ENCODE peak calls at places on chromosomes 16 and 17, in four cellular contexts. F, M, B and X are unnamed samples.

GRCh38 chr17:39547713-39548478 is 59.8 kb downstream of the NEUROD2 start:
- DNase-seq in M (peak; percentile 76), F (peak; percentile 72), B (peak; percentile 56), X (peak; percentile 72)

GRCh38 chr17:2123467-2124251 is 68.8 kb downstream of the HIC1 start:
- DNase-seq in B (no peak), F (no peak), M (no peak), X (peak; percentile 33)

GRCh38 chr17:8398980-8399379 is 1.4 kb upstream of the RNF222 start:
- DNase-seq in B (no peak), M (no peak), F (no peak), X (no peak)

GRCh38 chr16:48347980-48348379 is 37.2 kb downstream of the SIAH1 start:
- DNase-seq in B (no peak), F (no peak), M (no peak), X (no peak)

GRCh38 chr17:64741924-64742670 is 80.0 kb upstream of the SMURF2 start:
- DNase-seq in M (no peak), F (peak; percentile 87), B (no peak), X (peak; percentile 29)

GRCh38 chr16:9139965-9140364 is 48.5 kb downstream of the HAPSTR1 start:
- DNase-seq in M (no peak), F (no peak), B (no peak), X (peak; percentile 36)

GRCh38 chr17:44061446-44061845 is 5.0 kb downstream of the LSM12 start:
- DNase-seq in M (no peak), B (no peak), F (no peak), X (no peak)

GRCh38 chr17:65190467-65191095 is 53.4 kb downstream of the RGS9 start:
- DNase-seq in B (no peak), F (no peak), M (no peak), X (no peak)

GRCh38 chr16:87165885-87166284 is 151.3 kb downstream of the C16orf95 start:
- DNase-seq in M (no peak), F (no peak), B (no peak), X (no peak)

GRCh38 chr17:75326587-75326955 is 37.3 kb upstream of the SLC25A19 start:
- DNase-seq in B (no peak), F (no peak), M (no peak), X (no peak)

GRCh38 chr16:88634141-88634993 is 4.0 kb upstream of the IL17C start:
- DNase-seq in B (no peak), F (no peak), M (peak; percentile 53), X (peak; percentile 57)

GRCh38 chr16:14420721-14421488 is 209.2 kb downstream of the PARN start:
- DNase-seq in F (no peak), M (no peak), B (no peak), X (no peak)

GRCh38 chr17:39705786-39706348 is 6.0 kb downstream of the ERBB2 start:
- DNase-seq in B (peak; percentile 87), F (no peak), M (peak; percentile 87), X (peak; percentile 92)

GRCh38 chr16:15967223-15967546 is 17.8 kb downstream of the ABCC1 start:
- DNase-seq in B (no peak), M (no peak), F (no peak), X (no peak)

GRCh38 chr16:15601212-15601879 is 41.6 kb downstream of the MARF1 start:
- DNase-seq in B (no peak), M (no peak), F (peak; percentile 43), X (peak; percentile 48)

GRCh38 chr17:33292184-33292980 is 713 bp downstream of the ASIC2 start:
- DNase-seq in F (no peak), B (no peak), M (no peak), X (no peak)

GRCh38 chr17:7307686-7308624 is 527 bp downstream of the EIF5A start:
- DNase-seq in F (no peak), M (peak; percentile 51), B (no peak), X (peak; percentile 38)

GRCh38 chr17:44581868-44582267 is 24.6 kb downstream of the FZD2 start:
- DNase-seq in B (no peak), M (no peak), F (no peak), X (no peak)

GRCh38 chr17:68533887-68534700 is 21.9 kb downstream of the PRKAR1A start:
- DNase-seq in M (no peak), F (no peak), B (no peak), X (no peak)

GRCh38 chr17:73697872-73698271 is 53.6 kb upstream of the SDK2 start:
- DNase-seq in M (no peak), F (no peak), B (no peak), X (no peak)

GRCh38 chr17:82864721-82865240 is 25.0 kb upstream of the ZNF750 start:
- DNase-seq in M (no peak), B (no peak), F (no peak), X (peak; percentile 48)

GRCh38 chr17:17093764-17094163 is 51.5 kb downstream of the MPRIP start:
- DNase-seq in F (no peak), B (no peak), M (no peak), X (no peak)

GRCh38 chr17:3660311-3660891 is 8.0 kb downstream of the TAX1BP3 start:
- DNase-seq in M (peak; percentile 69), B (peak; percentile 47), F (no peak), X (no peak)

GRCh38 chr16:67016143-67016542 is 12.8 kb upstream of the CBFB start:
- DNase-seq in M (no peak), B (no peak), F (peak; percentile 46), X (no peak)
- TF ChIP-seq POLR2AphosphoS5 in M (no peak), B (no peak), F (no peak), X (no peak)

GRCh38 chr17:53630638-53631037 is 192.1 kb upstream of the KIF2B start:
- DNase-seq in B (no peak), F (no peak), M (no peak), X (no peak)
- TF ChIP-seq CTCF in B (no peak), F (no peak), M (no peak), X (no peak)

GRCh38 chr17:80872999-80873951 is 118.4 kb upstream of the CHMP6 start:
- DNase-seq in F (peak; percentile 6), M (no peak), B (no peak), X (peak; percentile 39)

GRCh38 chr17:80869476-80869875 is 122.2 kb upstream of the CHMP6 start:
- DNase-seq in B (no peak), M (no peak), F (peak; percentile 8), X (no peak)

GRCh38 chr17:80872011-80872929 is 119.4 kb upstream of the CHMP6 start:
- DNase-seq in M (no peak), B (no peak), F (peak; percentile 50), X (no peak)

GRCh38 chr17:80870401-80870800 is 121.2 kb upstream of the CHMP6 start:
- DNase-seq in F (peak; percentile 24), B (no peak), M (no peak), X (no peak)

GRCh38 chr17:80871341-80871740 is 120.3 kb upstream of the CHMP6 start:
- DNase-seq in F (peak; percentile 57), M (no peak), B (no peak), X (no peak)
- H3K4me3 ChIP-seq in F (no peak overlapping the region), M (no peak overlapping the region), B (no peak overlapping the region), X (no peak overlapping the region)

GRCh38 chr16:85393674-85394510 is 219.2 kb upstream of the GSE1 start:
- DNase-seq in M (peak; percentile 66), F (peak; percentile 88), B (no peak), X (peak; percentile 92)
- TF ChIP-seq POLR2AphosphoS5 in M (peak; percentile 12), F (no peak), B (no peak), X (no peak)

DNA sequence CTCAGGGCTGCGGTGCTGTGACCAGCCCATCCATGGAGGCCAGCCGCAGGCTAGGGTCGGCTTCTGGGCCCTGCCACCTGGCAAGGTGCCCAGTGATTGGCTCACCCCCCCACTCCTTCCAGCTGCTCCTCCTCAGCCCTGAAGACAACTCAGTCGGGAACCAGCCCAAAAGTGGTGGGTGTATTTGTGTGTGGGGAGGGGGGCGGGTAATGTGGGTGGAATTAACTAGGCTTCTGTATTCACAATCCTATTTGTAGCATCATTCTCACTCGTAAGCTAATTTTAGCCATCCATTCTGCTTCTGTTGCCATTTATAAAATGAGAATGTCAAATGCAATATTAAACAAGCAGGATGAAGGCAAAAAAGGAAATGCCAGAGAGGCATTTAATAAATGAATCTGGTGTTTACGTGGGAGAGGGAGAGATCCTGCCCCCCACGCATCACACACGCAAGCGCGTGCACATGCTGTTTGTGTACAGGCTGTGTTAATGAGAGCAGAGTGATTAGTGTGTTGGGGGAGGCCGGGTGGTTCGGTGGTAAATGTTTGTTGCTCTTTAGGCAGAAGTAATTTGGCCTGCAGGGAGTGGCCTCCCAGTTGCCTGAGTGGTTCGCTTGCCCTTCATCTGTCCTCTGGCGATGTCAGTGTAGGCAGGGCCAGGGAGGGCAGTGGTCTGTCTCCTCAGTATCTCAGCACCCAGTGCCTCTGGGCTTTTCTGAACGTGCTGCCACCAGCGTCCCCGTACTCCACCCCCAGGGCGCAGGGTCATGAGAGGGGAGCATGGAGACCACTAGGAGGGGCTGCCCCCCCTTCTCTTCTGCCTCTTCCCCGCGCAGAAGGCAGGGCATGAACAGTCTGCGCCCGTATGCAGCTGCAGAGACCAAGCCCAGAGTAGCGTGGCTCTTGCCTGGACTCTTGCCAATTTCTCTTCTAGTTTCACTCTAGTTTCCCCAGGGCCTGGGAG is 140.0 kb downstream of the CCDC182 start:
- DNase-seq in B (peak; percentile 49), F (peak; percentile 84), M (peak; percentile 70), X (peak; percentile 40)
- TF ChIP-seq CTCF in B (no peak), F (no peak), M (no peak), X (no peak)

DNA sequence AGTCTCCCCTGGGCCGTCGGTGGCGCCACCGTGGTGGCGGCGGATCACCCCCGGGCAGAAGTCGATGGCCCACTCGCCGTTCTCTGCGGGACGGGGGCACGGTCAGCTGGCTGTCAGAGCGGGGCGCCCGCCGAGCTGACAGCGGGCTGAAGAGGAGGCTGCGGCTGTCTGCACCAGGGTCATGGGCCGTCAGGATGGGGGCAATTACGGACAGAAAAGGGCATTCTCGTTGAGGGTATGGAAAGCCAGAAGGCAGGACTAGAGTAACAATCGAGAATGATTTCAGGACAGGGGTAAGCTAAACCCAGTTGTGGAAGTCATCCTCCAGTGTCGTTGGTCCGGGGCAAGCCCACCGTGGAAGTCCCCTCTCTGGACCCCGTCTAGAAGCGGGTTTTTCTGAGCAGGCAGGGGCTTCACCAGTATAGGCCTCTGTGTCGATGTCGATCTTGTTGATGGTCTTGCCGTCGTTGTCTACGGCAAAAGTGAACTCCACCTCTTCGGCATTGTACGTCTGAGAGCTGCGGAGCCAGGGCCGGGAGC is 1.7 kb downstream of the CHRNE start:
- DNase-seq in M (no peak), F (no peak), B (no peak), X (no peak)
- H3K4me3 ChIP-seq in M (peak overlapping the region; percentile 51), F (peak overlapping the region; percentile 4), B (no peak overlapping the region), X (no peak overlapping the region)

DNA sequence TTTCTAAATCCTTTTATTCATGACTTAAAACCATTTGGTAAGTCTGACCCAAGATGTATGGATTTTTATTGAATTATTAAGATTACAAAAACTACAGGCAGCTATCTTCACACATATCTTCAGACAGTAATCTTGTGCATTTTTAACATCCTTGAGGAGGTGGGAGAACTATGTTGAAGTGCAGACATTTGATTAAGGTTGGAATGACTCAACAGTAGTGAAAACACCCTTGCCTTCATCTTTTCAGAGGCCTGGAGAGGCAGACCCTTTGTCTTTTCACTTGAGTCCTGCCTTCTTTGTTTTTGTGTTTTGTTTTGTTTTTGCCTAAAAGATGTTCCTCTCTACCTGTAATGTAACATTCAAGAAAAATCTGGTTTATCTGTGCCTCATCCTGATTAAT is 240.2 kb upstream of the TBX2 start:
- DNase-seq in F (no peak), B (no peak), M (no peak), X (no peak)
- TF ChIP-seq POLR2AphosphoS5 in F (no peak), B (no peak), M (no peak), X (no peak)

GRCh38 chr16:85129846-85130706 is 17.8 kb upstream of the CIBAR2 start:
- DNase-seq in F (no peak), M (no peak), B (no peak), X (no peak)
- TF ChIP-seq CTCF in F (no peak), M (no peak), B (no peak), X (no peak)